ENCODE peak calls at places on chromosomes 5 and 9, in six cellular contexts. G, P, K, F, M and H are unnamed samples.

GRCh38 chr9:113155911-113156559 is 5.2 kb downstream of the SLC31A2 start:
- DNase-seq in K (no peak), G (no peak), P (no peak), M (peak), F (no peak), H (no peak)

GRCh38 chr5:181084631-181085195 is 44.6 kb downstream of the BTNL9 start:
- DNase-seq in M (no peak), F (no peak), K (no peak), P (no peak), G (no peak), H (no peak)

GRCh38 chr5:172741206-172741582 is 29.8 kb downstream of the DUSP1 start:
- DNase-seq in F (no peak), G (no peak), M (no peak), P (no peak), K (no peak), H (no peak)

GRCh38 chr5:95068303-95068702 is 216.6 kb downstream of the MCTP1 start:
- DNase-seq in F (no peak), M (no peak), K (no peak), P (no peak), G (no peak), H (no peak)

GRCh38 chr9:83444110-83444509 is 94.1 kb downstream of the FRMD3 start:
- DNase-seq in G (no peak), K (no peak), M (no peak), P (no peak), F (no peak), H (peak)

GRCh38 chr9:123251741-123252140 is 16.6 kb downstream of the STRBP start:
- DNase-seq in M (no peak), G (no peak), F (no peak), P (no peak), K (peak), H (no peak)

GRCh38 chr5:115435065-115435775 is 109.4 kb downstream of the FEM1C start:
- DNase-seq in K (no peak), M (no peak), G (no peak), P (no peak), F (no peak), H (no peak)

GRCh38 chr9:96441798-96442445 is 8.0 kb upstream of the HABP4 start:
- DNase-seq in K (peak), G (no peak), F (no peak), M (no peak), P (no peak), H (no peak)

GRCh38 chr5:132484386-132484715 is 6.2 kb downstream of the IRF1 start:
- DNase-seq in K (no peak), G (no peak), M (no peak), F (no peak), P (no peak), H (no peak)

GRCh38 chr5:127229185-127229889 is 61.3 kb upstream of the MEGF10 start:
- DNase-seq in K (peak), G (peak), F (peak), P (no peak), M (peak), H (peak)